ENCODE peak calls at places on chromosomes 5 and 9, in four cellular contexts. R is GM23338, G is endodermal cell, C is HCT116. Y is an unnamed sample.
A peak's percentile ranks its signal among the peaks of the same experiment; 100 is the strongest.

GRCh38 chr9:88535226-88535931 is 401 bp downstream of the NXNL2 start:
- DNase-seq in G (no peak), R (peak; percentile 58), C (no peak), Y (peak; percentile 27)

GRCh38 chr9:22084336-22085035 is 75.4 kb upstream of the CDKN2B start:
- DNase-seq in R (no peak), C (peak; percentile 74), G (no peak), Y (no peak)

GRCh38 chr5:172939045-172939444 is 20.2 kb upstream of the RPL26L1 start:
- DNase-seq in C (peak; percentile 26), R (peak; percentile 82), G (peak; percentile 86), Y (peak; percentile 52)

GRCh38 chr5:108345541-108346171 is 36.2 kb downstream of the FBXL17 start:
- DNase-seq in G (no peak), C (peak; percentile 13), R (peak; percentile 68), Y (no peak)

GRCh38 chr5:43275391-43275790 is 37.8 kb downstream of the HMGCS1 start:
- DNase-seq in C (no peak), G (no peak), R (no peak), Y (no peak)

GRCh38 chr9:130426883-130427282 is 17.9 kb upstream of the ASS1 start:
- DNase-seq in C (no peak), R (no peak), G (peak; percentile 68), Y (no peak)

GRCh38 chr9:125986966-125987365 is 239.8 kb downstream of the PBX3 start:
- DNase-seq in R (no peak), G (peak; percentile 32), C (no peak), Y (no peak)

GRCh38 chr9:130728721-130729120 is 35.1 kb downstream of the EXOSC2 start:
- DNase-seq in G (peak; percentile 7), C (peak; percentile 54), R (no peak), Y (no peak)

GRCh38 chr5:6900828-6901227 is 187.6 kb downstream of the TENT4A start:
- DNase-seq in R (peak; percentile 14), G (no peak), C (no peak), Y (no peak)

GRCh38 chr9:132503116-132503515 is 79.3 kb upstream of the BARHL1 start:
- DNase-seq in G (no peak), R (no peak), C (no peak), Y (no peak)

GRCh38 chr5:149128023-149128875 is 13.0 kb upstream of the ABLIM3 start:
- DNase-seq in R (peak; percentile 77), G (peak; percentile 87), C (no peak), Y (peak; percentile 59)

GRCh38 chr9:95202076-95202681 is 115.3 kb downstream of the FANCC start:
- DNase-seq in C (no peak), R (no peak), G (no peak), Y (no peak)

GRCh38 chr9:2919347-2919746 is 75.5 kb upstream of the PUM3 start:
- DNase-seq in G (no peak), R (no peak), C (no peak), Y (no peak)

GRCh38 chr9:127767909-127768331 is 10.5 kb downstream of the SH2D3C start:
- DNase-seq in C (no peak), R (peak; percentile 55), G (peak; percentile 71), Y (no peak)

GRCh38 chr9:977361-978116 is 1.1 kb downstream of the DMRT3 start:
- DNase-seq in R (peak; percentile 30), G (no peak), C (no peak), Y (no peak)

GRCh38 chr9:128101690-128102089 is 25.8 kb downstream of the PTGES2 start:
- DNase-seq in R (no peak), C (no peak), G (no peak), Y (no peak)

GRCh38 chr9:107309271-107309670 is 26.2 kb downstream of the RAD23B start:
- DNase-seq in C (no peak), R (no peak), G (no peak), Y (no peak)

GRCh38 chr5:95922798-95923197 is 38.9 kb downstream of the ELL2 start:
- DNase-seq in G (no peak), C (no peak), R (no peak), Y (no peak)

GRCh38 chr5:137735531-137736284 is at the start of gene KLHL3:
- DNase-seq in G (peak; percentile 97), R (peak; percentile 95), C (no peak), Y (no peak)

GRCh38 chr5:59937633-59938032 is 44.1 kb upstream of the PDE4D start:
- DNase-seq in G (no peak), C (no peak), R (no peak), Y (no peak)

GRCh38 chr5:20619606-20620005 is 631.6 kb upstream of the CDH18 start:
- DNase-seq in R (no peak), C (no peak), G (no peak), Y (no peak)

GRCh38 chr5:11509793-11510192 is 394.5 kb downstream of the CTNND2 start:
- DNase-seq in G (no peak), R (no peak), C (no peak), Y (no peak)

GRCh38 chr5:126998895-126999570 is 31.3 kb downstream of the MARCHF3 start:
- DNase-seq in C (no peak), G (no peak), R (no peak), Y (no peak)

GRCh38 chr5:65137631-65138030 is 344.1 kb downstream of the ADAMTS6 start:
- DNase-seq in C (no peak), R (no peak), G (no peak), Y (no peak)

GRCh38 chr5:24644757-24645156 is at the start of gene CDH10:
- DNase-seq in C (no peak), G (peak; percentile 96), R (peak; percentile 97), Y (peak; percentile 97)

GRCh38 chr5:97979740-97980139 is 793.7 kb upstream of the RGMB start:
- DNase-seq in R (no peak), G (no peak), C (no peak), Y (no peak)

GRCh38 chr5:989961-990530 is 18.6 kb upstream of the NKD2 start:
- DNase-seq in C (no peak), G (peak; percentile 74), R (peak; percentile 66), Y (peak; percentile 10)

GRCh38 chr5:59171131-59171530 is 588.3 kb downstream of the RAB3C start:
- DNase-seq in R (no peak), G (no peak), C (no peak), Y (no peak)

GRCh38 chr5:128905225-128906110 is 59.8 kb upstream of the SLC27A6 start:
- DNase-seq in G (peak; percentile 70), C (peak; percentile 61), R (peak; percentile 63), Y (peak; percentile 54)

GRCh38 chr5:95446009-95446408 is 54.8 kb downstream of the FAM81B start:
- DNase-seq in G (no peak), C (peak; percentile 10), R (no peak), Y (no peak)

GRCh38 chr5:5242056-5242455 is 101.9 kb downstream of the ADAMTS16 start:
- DNase-seq in R (peak; percentile 11), G (no peak), C (no peak), Y (no peak)

GRCh38 chr9:18610956-18611355 is 137.0 kb downstream of the ADAMTSL1 start:
- DNase-seq in R (no peak), C (no peak), G (no peak), Y (no peak)
- H3K4me3 ChIP-seq in R (no peak overlapping the region), C (no peak overlapping the region), G (no peak overlapping the region), Y (no peak overlapping the region)

DNA sequence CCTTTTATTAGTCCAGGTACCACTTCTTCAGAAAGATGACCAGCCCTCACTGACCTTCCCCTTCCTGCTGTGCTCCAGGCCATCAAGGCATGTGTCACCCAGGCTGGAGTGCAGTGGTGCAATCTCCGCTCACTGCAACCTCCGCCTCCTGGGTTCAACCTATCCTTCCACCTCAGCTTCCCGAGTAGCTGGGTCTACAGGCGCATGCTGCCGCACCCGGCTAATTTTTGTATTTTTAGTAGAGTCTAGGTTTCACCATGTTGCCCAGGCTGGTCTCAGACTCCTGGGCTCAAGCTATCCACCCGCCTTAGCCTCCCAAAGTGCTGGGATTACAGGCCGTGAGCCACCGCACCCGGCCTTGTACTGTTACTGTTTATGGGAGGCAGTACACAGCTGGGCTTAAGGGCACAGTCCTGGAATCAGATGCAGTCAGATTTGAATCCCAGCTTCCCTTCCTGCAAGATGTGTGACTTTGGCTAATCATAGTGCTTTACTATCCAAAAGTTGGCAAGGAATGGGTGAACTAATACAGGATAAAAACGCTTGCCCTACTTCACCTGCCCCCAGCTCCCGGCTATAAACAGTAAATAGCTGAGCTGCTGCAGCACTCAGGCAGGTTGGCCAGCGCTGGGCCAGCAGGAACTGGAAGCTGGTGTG is 483 bp upstream of the EIF4EBP3 start:
- DNase-seq in R (no peak), C (no peak), G (peak; percentile 61), Y (no peak)
- H3K4me3 ChIP-seq in R (peak overlapping the region; percentile 77), C (no peak overlapping the region), G (peak overlapping the region; percentile 70), Y (no peak overlapping the region)

GRCh38 chr9:29798599-29798998 is 2225.3 kb upstream of the C9orf72 start:
- DNase-seq in C (no peak), R (no peak), G (no peak), Y (no peak)

GRCh38 chr9:29799227-29799626 is 2225.9 kb upstream of the C9orf72 start:
- DNase-seq in C (no peak), G (no peak), R (peak; percentile 47), Y (no peak)

GRCh38 chr9:29806941-29807625 is 2233.8 kb upstream of the C9orf72 start:
- DNase-seq in R (peak; percentile 5), C (no peak), G (no peak), Y (peak; percentile 73)

DNA sequence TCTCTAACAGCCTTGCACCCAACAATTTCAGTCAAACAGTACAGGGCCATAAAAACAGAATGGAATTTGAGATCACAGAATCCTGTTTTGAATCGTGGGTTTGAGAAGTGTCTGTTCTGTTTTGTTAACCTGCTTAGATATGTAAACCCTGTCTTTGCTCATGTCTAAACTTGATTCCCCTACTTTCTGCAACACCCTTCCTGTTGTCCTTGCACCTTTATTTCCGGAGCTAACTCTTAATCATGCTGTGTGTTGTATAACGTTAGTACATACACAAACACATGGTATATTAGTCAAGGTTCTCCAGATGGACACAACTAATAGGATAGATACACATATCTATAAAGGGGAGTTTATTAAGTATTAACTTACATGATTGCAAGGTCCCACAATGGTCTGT is 2229.2 kb upstream of the C9orf72 start:
- DNase-seq in C (no peak), R (no peak), G (no peak), Y (no peak)
- H3K4me3 ChIP-seq in C (no peak overlapping the region), R (no peak overlapping the region), G (no peak overlapping the region), Y (no peak overlapping the region)

GRCh38 chr9:87338075-87338989 is 159.3 kb upstream of the DAPK1 start:
- DNase-seq in G (peak; percentile 63), C (no peak), R (peak; percentile 58), Y (no peak)

GRCh38 chr9:87337335-87338074 is 160.2 kb upstream of the DAPK1 start:
- DNase-seq in R (peak; percentile 94), G (peak; percentile 77), C (no peak), Y (no peak)

GRCh38 chr9:87336407-87336806 is 161.3 kb upstream of the DAPK1 start:
- DNase-seq in C (no peak), R (peak; percentile 16), G (peak; percentile 63), Y (no peak)

GRCh38 chr9:87334366-87334765 is 163.3 kb upstream of the DAPK1 start:
- DNase-seq in R (no peak), G (no peak), C (no peak), Y (no peak)

GRCh38 chr9:87336914-87337333 is 160.7 kb upstream of the DAPK1 start:
- DNase-seq in G (no peak), C (peak; percentile 54), R (peak; percentile 94), Y (peak; percentile 25)
- H3K4me3 ChIP-seq in G (peak overlapping the region; percentile 85), C (no peak overlapping the region), R (peak overlapping the region; percentile 49), Y (peak overlapping the region; percentile 4)

DNA sequence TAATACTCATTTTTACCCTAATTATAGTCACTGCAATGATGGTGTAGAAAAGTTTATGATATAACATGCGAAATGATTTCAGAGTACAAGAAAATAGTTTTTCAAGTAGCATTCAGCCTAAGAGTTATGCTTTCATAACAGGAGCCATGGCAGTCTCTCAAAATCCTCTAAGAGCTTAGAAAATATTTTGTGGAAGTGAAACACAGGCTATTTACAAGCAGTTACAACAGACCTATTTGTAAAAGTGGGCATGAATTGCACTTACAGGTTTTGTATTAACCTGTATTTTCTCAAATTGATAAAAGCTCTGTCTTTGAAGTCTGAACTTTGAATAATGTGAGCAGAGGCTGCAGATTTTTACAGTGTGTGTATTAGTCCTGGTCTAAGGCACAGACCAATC is 523.3 kb downstream of the LRRC70 start:
- DNase-seq in G (no peak), C (no peak), R (no peak), Y (no peak)
- H3K4me3 ChIP-seq in G (no peak overlapping the region), C (no peak overlapping the region), R (no peak overlapping the region), Y (no peak overlapping the region)